ENCODE peak calls at places on chromosome 15, in eight cellular contexts. I is suprapubic skin; T is fibroblast of lung; Y is T1000; X is amniotic stem cell; A is choroid plexus epithelial cell; S is activated naive CD4-positive, alpha-beta T cell treated with anti-CD3 and anti-CD28 coated beads, Interleukin-2, amount 50 U/mL, for 72 hours; P is stimulated activated CD4-positive, alpha-beta T cell treated with anti-CD3 and anti-CD28 coated beads, Interleukin-15, amount 100 ng/mL, for 1 hour. C is an unnamed sample.

GRCh38 chr15:85568261-85568808 is 187.9 kb downstream of the AKAP13 start:
- DNase-seq in A (no peak), Y (no peak), S (no peak), X (no peak), I (no peak), T (peak; percentile 74), P (no peak), C (no peak)

GRCh38 chr15:83248151-83248851 is 36.2 kb downstream of the BNC1 start:
- DNase-seq in S (peak; percentile 40), X (peak; percentile 17), T (peak; percentile 47), P (no peak), A (peak; percentile 85), I (no peak), Y (peak; percentile 6), C (no peak)

GRCh38 chr15:78306176-78306774 is 6.9 kb upstream of the SKIC8 start:
- DNase-seq in T (peak; percentile 81), S (no peak), Y (peak; percentile 27), I (no peak), X (no peak), P (no peak), A (peak; percentile 90), C (no peak)

GRCh38 chr15:40443255-40443654 is 2.5 kb downstream of the BAHD1 start:
- DNase-seq in I (no peak), T (no peak), X (no peak), A (no peak), S (no peak), P (no peak), Y (no peak), C (no peak)

GRCh38 chr15:89820651-89821611 is 6.3 kb upstream of the ANPEP start:
- DNase-seq in I (no peak), X (no peak), S (no peak), T (peak; percentile 76), Y (peak; percentile 58), P (no peak), A (peak; percentile 46), C (no peak)

GRCh38 chr15:57144448-57144847 is 226.0 kb downstream of the TCF12 start:
- DNase-seq in S (no peak), X (no peak), Y (no peak), A (no peak), T (no peak), P (no peak), I (no peak), C (no peak)

GRCh38 chr15:38389924-38390542 is 63.9 kb upstream of the FAM98B start:
- DNase-seq in S (peak; percentile 71), A (peak; percentile 78), Y (peak; percentile 11), I (no peak), P (peak; percentile 26), T (peak; percentile 49), X (no peak), C (no peak)

GRCh38 chr15:45670511-45670910 is 35.7 kb downstream of the SQOR start:
- DNase-seq in Y (no peak), S (no peak), A (peak; percentile 89), T (no peak), P (no peak), X (no peak), I (no peak), C (no peak)

GRCh38 chr15:74228723-74229081 is 7.4 kb upstream of the CCDC33 start:
- DNase-seq in P (no peak), X (no peak), T (peak; percentile 43), S (no peak), Y (no peak), I (no peak), A (peak; percentile 46), C (no peak)

GRCh38 chr15:72722071-72722696 is 36.2 kb downstream of the BBS4 start:
- DNase-seq in A (peak; percentile 88), Y (no peak), T (peak; percentile 64), I (no peak), S (peak; percentile 68), P (peak; percentile 51), X (peak; percentile 70), C (peak; percentile 8)

GRCh38 chr15:49297584-49297983 is 125.5 kb upstream of the FGF7 start:
- DNase-seq in P (no peak), S (no peak), X (no peak), I (no peak), Y (no peak), A (no peak), T (no peak), C (no peak)

GRCh38 chr15:63946524-63947065 is 99.7 kb downstream of the DAPK2 start:
- DNase-seq in X (no peak), I (no peak), T (no peak), Y (no peak), A (no peak), P (no peak), S (no peak), C (no peak)

GRCh38 chr15:60590935-60591490 is 112.1 kb upstream of the ICE2 start:
- DNase-seq in I (peak; percentile 82), A (peak; percentile 51), T (peak; percentile 25), X (peak; percentile 17), S (peak; percentile 56), P (peak; percentile 26), Y (no peak), C (no peak)

GRCh38 chr15:78993257-78993930 is 48.5 kb upstream of the CTSH start:
- DNase-seq in I (no peak), X (no peak), S (no peak), P (no peak), T (no peak), A (no peak), Y (no peak), C (no peak)

GRCh38 chr15:67018451-67018850 is 47.0 kb upstream of the SMAD3 start:
- DNase-seq in I (peak; percentile 26), P (no peak), Y (no peak), T (no peak), S (no peak), X (no peak), A (no peak), C (no peak)

GRCh38 chr15:41934843-41935242 is 37.5 kb downstream of the EHD4 start:
- DNase-seq in A (no peak), X (no peak), S (peak; percentile 59), Y (no peak), P (peak; percentile 44), T (peak; percentile 46), I (no peak), C (no peak)

GRCh38 chr15:26318689-26319088 is 454.2 kb downstream of the GABRB3 start:
- DNase-seq in P (no peak), Y (no peak), X (no peak), S (no peak), A (no peak), I (no peak), T (no peak), C (no peak)

GRCh38 chr15:53836618-53837017 is 77.2 kb upstream of the WDR72 start:
- DNase-seq in T (no peak), I (no peak), P (no peak), S (no peak), A (no peak), X (no peak), Y (no peak), C (no peak)

GRCh38 chr15:48317221-48317620 is 14.0 kb upstream of the DUT start:
- DNase-seq in P (no peak), Y (no peak), T (no peak), S (no peak), A (no peak), X (no peak), I (no peak), C (no peak)

GRCh38 chr15:65416845-65417416 is 5.8 kb downstream of the IGDCC4 start:
- DNase-seq in A (peak; percentile 27), P (no peak), T (peak; percentile 52), I (no peak), X (no peak), Y (no peak), S (no peak), C (no peak)

GRCh38 chr15:100764778-100765457 is 114.7 kb upstream of the ALDH1A3 start:
- DNase-seq in Y (no peak), S (no peak), X (no peak), A (peak; percentile 84), I (no peak), P (no peak), T (peak; percentile 95), C (no peak)

GRCh38 chr15:76901965-76902364 is 3.2 kb downstream of the SCAPER start:
- DNase-seq in I (no peak), A (no peak), T (no peak), Y (no peak), P (no peak), X (no peak), S (no peak), C (no peak)

GRCh38 chr15:74614744-74615312 is 808 bp upstream of the CLK3 start:
- DNase-seq in T (peak; percentile 67), S (peak; percentile 90), I (peak; percentile 88), Y (peak; percentile 80), P (peak; percentile 86), X (peak; percentile 42), A (peak; percentile 67), C (no peak)